ENCODE peak calls at places on chromosomes 6 and 20, in six cellular contexts. P, K, M, Y, G and F are unnamed samples.

GRCh38 chr20:23212482-23212881 is 126.4 kb upstream of the CD93 start:
- DNase-seq in M (no peak), G (no peak), Y (no peak), P (no peak), K (no peak), F (no peak)

GRCh38 chr6:6210994-6211393 is 109.5 kb downstream of the F13A1 start:
- DNase-seq in Y (no peak), P (no peak), M (no peak), K (no peak), G (no peak), F (no peak)

GRCh38 chr20:16283978-16284377 is 289.3 kb downstream of the KIF16B start:
- DNase-seq in P (no peak), K (no peak), Y (no peak), M (no peak), G (no peak), F (no peak)

GRCh38 chr6:40586369-40586768 is 795 bp downstream of the LRFN2 start:
- DNase-seq in P (no peak), Y (no peak), M (peak), K (no peak), G (no peak), F (no peak)

GRCh38 chr6:25232478-25232877 is 46.7 kb upstream of the CARMIL1 start:
- DNase-seq in G (no peak), Y (no peak), M (no peak), P (peak), K (no peak), F (no peak)

GRCh38 chr6:88442731-88443130 is 276.6 kb upstream of the CNR1 start:
- DNase-seq in K (no peak), P (no peak), Y (no peak), M (no peak), G (no peak), F (no peak)

GRCh38 chr6:33713786-33714185 is 2.3 kb upstream of the UQCC2 start:
- DNase-seq in K (no peak), P (no peak), G (no peak), Y (no peak), M (no peak), F (no peak)

GRCh38 chr6:134774244-134774643 is 175.7 kb downstream of the ALDH8A1 start:
- DNase-seq in M (no peak), G (no peak), K (no peak), Y (no peak), P (peak), F (no peak)

GRCh38 chr20:22584630-22584921 is 204 bp upstream of the FOXA2 start:
- DNase-seq in G (no peak), Y (peak), K (peak), M (no peak), P (no peak), F (no peak)

GRCh38 chr20:10219452-10219791 is 792 bp downstream of the SNAP25 start:
- DNase-seq in G (peak), Y (peak), M (peak), P (peak), K (peak), F (peak)

GRCh38 chr6:56377295-56377694 is 129.9 kb upstream of the COL21A1 start:
- DNase-seq in Y (no peak), G (no peak), P (no peak), M (no peak), K (no peak), F (no peak)

GRCh38 chr20:4544765-4545164 is 176.9 kb upstream of the PRND start:
- DNase-seq in K (no peak), G (no peak), Y (no peak), P (peak), M (no peak), F (no peak)

GRCh38 chr6:137309078-137309762 is 90.0 kb upstream of the IFNGR1 start:
- DNase-seq in M (no peak), G (peak), K (peak), P (peak), Y (peak), F (peak)